ENCODE peak calls at places on chromosome 2, in four cellular contexts. X is choroid plexus epithelial cell, E is LHCN-M2, M is BE2C. J is an unnamed sample.

GRCh38 chr2:196481323-196481695 is 158.2 kb upstream of the CCDC150 start:
- DNase-seq in X (peak), E (peak), M (no peak), J (no peak)

GRCh38 chr2:127176371-127177311 is 43.5 kb downstream of the CYP27C1 start:
- DNase-seq in X (no peak), E (peak), M (no peak), J (peak)

GRCh38 chr2:25822190-25823117 is 55.8 kb downstream of the ASXL2 start:
- DNase-seq in X (peak), E (no peak), M (peak), J (peak)

GRCh38 chr2:145245268-145245667 is 725.3 kb upstream of the ZEB2 start:
- DNase-seq in X (no peak), E (no peak), M (no peak), J (no peak)

GRCh38 chr2:199366406-199366805 is 91.3 kb downstream of the SATB2 start:
- DNase-seq in X (peak), E (no peak), M (no peak), J (no peak)

GRCh38 chr2:239548491-239548890 is 147.7 kb upstream of the HDAC4 start:
- DNase-seq in X (no peak), E (no peak), M (no peak), J (no peak)

GRCh38 chr2:219570924-219571310 is 422 bp downstream of the OBSL1 start:
- DNase-seq in X (peak), E (peak), M (no peak), J (peak)

GRCh38 chr2:152336103-152336853 is 1.3 kb downstream of the FMNL2 start:
- DNase-seq in X (peak), E (peak), M (peak), J (peak)

GRCh38 chr2:181988154-181988924 is 2.7 kb downstream of the PPP1R1C start:
- DNase-seq in X (no peak), E (no peak), M (no peak), J (no peak)

GRCh38 chr2:16189851-16190160 is 249.5 kb downstream of the MYCN start:
- DNase-seq in X (no peak), E (no peak), M (peak), J (no peak)

GRCh38 chr2:119838179-119838578 is 78.5 kb downstream of the PTPN4 start:
- DNase-seq in X (no peak), E (no peak), M (no peak), J (no peak)

GRCh38 chr2:128403814-128404708 is 85.4 kb upstream of the HS6ST1 start:
- DNase-seq in X (no peak), E (no peak), M (no peak), J (no peak)

GRCh38 chr2:197184959-197185586 is 125.5 kb downstream of the ANKRD44 start:
- DNase-seq in X (peak), E (no peak), M (no peak), J (no peak)

GRCh38 chr2:131488306-131489205 is 3.6 kb downstream of the MZT2A start:
- DNase-seq in X (peak), E (no peak), M (no peak), J (peak)

GRCh38 chr2:49656853-49657252 is 502.5 kb upstream of the FSHR start:
- DNase-seq in X (no peak), E (no peak), M (no peak), J (no peak)

GRCh38 chr2:112547333-112547732 is 5.1 kb downstream of the POLR1B start:
- DNase-seq in X (peak), E (peak), M (no peak), J (no peak)

GRCh38 chr2:88626171-88627054 is 851 bp downstream of the EIF2AK3 start:
- DNase-seq in X (no peak), E (peak), M (peak), J (peak)

GRCh38 chr2:85577386-85578242 is at the start of gene VAMP8:
- DNase-seq in X (no peak), E (peak), M (no peak), J (no peak)

GRCh38 chr2:227703280-227703732 is 14.5 kb downstream of the SLC19A3 start:
- DNase-seq in X (peak), E (no peak), M (no peak), J (no peak)

GRCh38 chr2:66301073-66301766 is 133.7 kb upstream of the MEIS1 start:
- DNase-seq in X (no peak), E (no peak), M (no peak), J (no peak)

GRCh38 chr2:159147687-159148086 is 138.8 kb downstream of the WDSUB1 start:
- DNase-seq in X (no peak), E (no peak), M (no peak), J (no peak)

GRCh38 chr2:48531141-48531648 is 1.2 kb downstream of the STON1 start:
- DNase-seq in X (peak), E (peak), M (peak), J (no peak)

GRCh38 chr2:202049840-202050239 is 16.2 kb downstream of the FZD7 start:
- DNase-seq in X (no peak), E (no peak), M (no peak), J (no peak)

GRCh38 chr2:159179696-159180095 is 106.8 kb downstream of the WDSUB1 start:
- DNase-seq in X (no peak), E (no peak), M (no peak), J (no peak)

GRCh38 chr2:146130290-146130689 is 1610.4 kb upstream of the ZEB2 start:
- DNase-seq in X (no peak), E (no peak), M (no peak), J (no peak)

GRCh38 chr2:240247868-240248820 is 107.7 kb upstream of the OTOS start:
- DNase-seq in X (no peak), E (no peak), M (peak), J (no peak)

GRCh38 chr2:106115250-106115649 is 78.9 kb downstream of the UXS1 start:
- DNase-seq in X (peak), E (peak), M (no peak), J (no peak)

GRCh38 chr2:121527009-121527682 is 3.5 kb upstream of the RNU4ATAC start:
- DNase-seq in X (peak), E (peak), M (no peak), J (no peak)

GRCh38 chr2:108579631-108580030 is 45.4 kb downstream of the LIMS1 start:
- DNase-seq in X (no peak), E (peak), M (no peak), J (no peak)

GRCh38 chr2:49972699-49973098 is 818.4 kb upstream of the FSHR start:
- DNase-seq in X (no peak), E (no peak), M (peak), J (peak)

GRCh38 chr2:28970464-28971160 is 10.5 kb upstream of the TOGARAM2 start:
- DNase-seq in X (no peak), E (no peak), M (peak), J (no peak)

GRCh38 chr2:220512419-220512818 is 885.0 kb downstream of the SLC4A3 start:
- DNase-seq in X (peak), E (peak), M (no peak), J (no peak)

GRCh38 chr2:60365556-60365955 is 187.9 kb downstream of the BCL11A start:
- DNase-seq in X (peak), E (no peak), M (no peak), J (no peak)